ENCODE peak calls at places on chromosomes 7 and 10, in five cellular contexts. J is tibial nerve, V is pancreas, Q is MM.1S, R is AG04450. P is an unnamed sample.

GRCh38 chr10:122525788-122526187 is 34.8 kb upstream of the DMBT1 start:
- DNase-seq in J (no peak), V (no peak), Q (no peak), R (no peak), P (no peak)

GRCh38 chr7:47297120-47297519 is 284.8 kb downstream of the TNS3 start:
- DNase-seq in J (no peak), V (no peak), Q (no peak), R (no peak), P (no peak)

GRCh38 chr10:78959901-78960300 is 108.9 kb upstream of the ZMIZ1 start:
- DNase-seq in J (no peak), V (no peak), Q (no peak), R (no peak), P (no peak)

GRCh38 chr7:138186951-138187351 is 110.7 kb downstream of the AKR1D1 start:
- DNase-seq in J (no peak), V (no peak), Q (no peak), R (no peak), P (no peak)

GRCh38 chr10:78899098-78899754 is 169.5 kb upstream of the ZMIZ1 start:
- DNase-seq in J (no peak), V (no peak), Q (no peak), R (no peak), P (no peak)

GRCh38 chr7:837001-837400 is 4.7 kb downstream of the SUN1 start:
- DNase-seq in J (no peak), V (no peak), Q (no peak), R (no peak), P (no peak)

GRCh38 chr7:5248201-5248885 is 34.4 kb upstream of the SLC29A4 start:
- DNase-seq in J (no peak), V (peak; percentile 22), Q (no peak), R (no peak), P (no peak)

GRCh38 chr10:54402576-54402975 is 398.5 kb downstream of the PCDH15 start:
- DNase-seq in J (no peak), V (no peak), Q (peak; percentile 21), R (no peak), P (no peak)

GRCh38 chr7:155870334-155871180 is 58.3 kb upstream of the SHH start:
- DNase-seq in J (no peak), V (no peak), Q (no peak), R (no peak), P (no peak)

GRCh38 chr10:75932921-75933320 is 501.5 kb downstream of the LRMDA start:
- DNase-seq in J (no peak), V (no peak), Q (no peak), R (no peak), P (no peak)

GRCh38 chr7:75957021-75957736 is 37.2 kb downstream of the TMEM120A start:
- DNase-seq in J (no peak), V (peak; percentile 68), Q (no peak), R (no peak), P (no peak)

GRCh38 chr7:80053098-80053497 is 81.5 kb upstream of the GNAI1 start:
- DNase-seq in J (no peak), V (peak; percentile 17), Q (no peak), R (no peak), P (no peak)

GRCh38 chr10:50540069-50540825 is 83.5 kb downstream of the SGMS1 start:
- DNase-seq in J (no peak), V (no peak), Q (no peak), R (no peak), P (no peak)

GRCh38 chr10:11913184-11913641 is 90.1 kb downstream of the PROSER2 start:
- DNase-seq in J (no peak), V (no peak), Q (no peak), R (no peak), P (no peak)

GRCh38 chr7:159195926-159196325 is 51.3 kb upstream of the VIPR2 start:
- DNase-seq in J (no peak), V (no peak), Q (peak; percentile 82), R (no peak), P (no peak)

GRCh38 chr7:108328174-108328651 is 128.0 kb downstream of the NRCAM start:
- DNase-seq in J (no peak), V (no peak), Q (no peak), R (no peak), P (no peak)

GRCh38 chr10:124995605-124996004 is 53.7 kb downstream of the ZRANB1 start:
- DNase-seq in J (no peak), V (no peak), Q (no peak), R (no peak), P (no peak)

GRCh38 chr10:28926932-28927331 is 249.6 kb downstream of the BAMBI start:
- DNase-seq in J (no peak), V (no peak), Q (no peak), R (no peak), P (no peak)

GRCh38 chr7:85125679-85126078 is 61.2 kb downstream of the SEMA3D start:
- DNase-seq in J (no peak), V (no peak), Q (no peak), R (no peak), P (no peak)

GRCh38 chr10:11678074-11678793 is 63.9 kb upstream of the ECHDC3 start:
- DNase-seq in J (no peak), V (no peak), Q (peak; percentile 94), R (no peak), P (peak; percentile 51)

GRCh38 chr10:104622598-104623209 is 18.4 kb upstream of the SORCS3 start:
- DNase-seq in J (no peak), V (no peak), Q (peak; percentile 18), R (no peak), P (no peak)

GRCh38 chr10:14244147-14244546 is 86.6 kb downstream of the FRMD4A start:
- DNase-seq in J (no peak), V (no peak), Q (no peak), R (no peak), P (no peak)

GRCh38 chr7:94514917-94515316 is 5.3 kb downstream of the CASD1 start:
- DNase-seq in J (no peak), V (no peak), Q (no peak), R (no peak), P (no peak)

GRCh38 chr10:49139866-49140195 is 6.0 kb upstream of the FAM170B start:
- DNase-seq in J (no peak), V (no peak), Q (no peak), R (peak; percentile 79), P (no peak)

GRCh38 chr10:115417585-115418265 is 324.6 kb downstream of the ATRNL1 start:
- DNase-seq in J (no peak), V (peak; percentile 7), Q (peak; percentile 68), R (peak; percentile 6), P (no peak)

GRCh38 chr7:106329971-106330733 is 45.4 kb upstream of the NAMPT start:
- DNase-seq in J (no peak), V (no peak), Q (no peak), R (no peak), P (no peak)

GRCh38 chr7:155236386-155236785 is 61.3 kb upstream of the INSIG1 start:
- DNase-seq in J (no peak), V (no peak), Q (no peak), R (no peak), P (no peak)

GRCh38 chr7:20799566-20800377 is 13.1 kb upstream of the SP8 start:
- DNase-seq in J (no peak), V (no peak), Q (no peak), R (no peak), P (no peak)

GRCh38 chr10:13660545-13660920 is 73.8 kb downstream of the PRPF18 start:
- DNase-seq in J (no peak), V (no peak), Q (no peak), R (no peak), P (no peak)

DNA sequence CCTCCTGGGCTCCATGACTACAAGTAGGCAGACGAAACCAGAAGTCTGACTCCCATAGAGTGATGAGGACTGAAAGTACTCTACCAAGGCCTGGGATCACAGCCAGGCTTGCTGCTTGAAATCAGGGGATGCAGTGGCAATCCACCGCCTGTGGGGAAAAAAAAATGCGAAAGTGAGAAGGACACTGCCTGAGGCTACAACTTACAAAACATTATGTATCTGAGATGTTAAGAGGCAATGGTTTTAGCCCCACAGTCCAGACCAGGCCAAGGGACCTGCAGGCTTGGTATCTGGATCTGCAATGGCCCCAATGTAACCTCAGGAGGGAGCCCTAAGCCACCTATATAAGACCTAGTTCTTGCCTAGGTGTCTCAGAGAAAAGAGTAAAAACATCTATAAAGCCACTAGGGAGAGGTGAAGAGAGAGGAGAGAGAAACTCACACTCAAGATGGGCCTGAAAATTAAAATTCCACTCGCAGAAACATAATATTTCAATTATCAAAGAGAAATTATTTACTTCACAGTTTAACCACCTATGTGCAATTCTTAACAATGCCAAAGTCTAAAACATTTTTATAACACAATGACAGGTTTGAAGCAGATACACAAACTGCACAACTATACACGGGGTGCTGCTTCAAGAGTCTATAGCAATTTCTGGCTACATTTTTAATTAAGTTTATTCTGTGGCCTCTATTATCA is 13.9 kb downstream of the DNAJC1 start:
- DNase-seq in J (no peak), V (peak; percentile 18), Q (peak; percentile 77), R (no peak), P (no peak)
- TF ChIP-seq CTCF in J (peak; percentile 44), V (peak; percentile 11), Q (peak; percentile 73), R (peak; percentile 48), P (no peak)

GRCh38 chr7:26457702-26458327 is 166.2 kb downstream of the SNX10 start:
- DNase-seq in J (no peak), V (no peak), Q (no peak), R (no peak), P (no peak)

GRCh38 chr7:26460326-26460725 is 168.7 kb downstream of the SNX10 start:
- DNase-seq in J (no peak), V (peak; percentile 47), Q (no peak), R (no peak), P (no peak)

GRCh38 chr7:26461508-26461907 is 169.8 kb downstream of the SNX10 start:
- DNase-seq in J (no peak), V (no peak), Q (no peak), R (no peak), P (no peak)

GRCh38 chr7:26458751-26459150 is 167.1 kb downstream of the SNX10 start:
- DNase-seq in J (no peak), V (no peak), Q (no peak), R (no peak), P (no peak)

DNA sequence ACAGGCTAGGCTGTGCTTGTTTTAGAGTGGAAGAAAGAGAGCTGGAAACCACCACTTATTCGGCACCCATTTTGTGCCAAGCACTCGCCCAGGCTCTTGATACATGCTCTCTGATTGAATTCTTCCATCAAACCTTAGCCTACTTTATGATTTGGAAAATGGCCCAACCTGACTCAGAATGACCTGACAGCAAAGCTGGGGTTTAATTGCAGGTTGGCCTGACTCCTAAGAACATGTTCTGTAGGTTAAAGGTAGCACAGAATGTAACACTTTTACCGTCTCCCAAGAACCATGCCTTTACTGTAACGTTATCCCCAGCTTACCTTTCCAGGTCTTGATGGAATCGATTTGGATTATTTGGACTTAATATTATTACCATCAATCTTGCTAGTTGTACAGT is 168.1 kb downstream of the SNX10 start:
- DNase-seq in J (no peak), V (no peak), Q (no peak), R (no peak), P (no peak)
- TF ChIP-seq CTCF in J (no peak), V (no peak), Q (no peak), R (no peak), P (no peak)

DNA sequence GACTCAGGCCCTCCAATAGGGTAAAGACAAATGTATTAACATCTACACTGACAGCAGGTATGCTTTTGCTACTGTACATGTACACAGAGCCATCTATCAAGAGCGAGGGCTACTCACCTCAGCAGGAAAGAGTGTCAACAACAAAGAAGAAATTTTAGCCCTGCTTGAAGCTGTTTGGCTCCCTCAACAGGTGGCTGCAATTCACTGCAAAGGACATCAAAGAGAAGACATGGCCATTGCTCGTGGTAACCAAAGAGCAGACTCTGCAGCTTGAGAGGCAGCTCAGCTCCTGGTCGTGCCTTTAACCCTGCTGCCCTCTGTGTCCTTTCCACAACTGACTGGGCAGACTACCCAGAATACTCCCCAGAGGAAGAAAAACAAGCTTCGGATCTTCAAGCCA is 5.1 kb downstream of the AKR1B15 start:
- DNase-seq in J (no peak), V (no peak), Q (peak; percentile 35), R (no peak), P (no peak)
- TF ChIP-seq CTCF in J (no peak), V (no peak), Q (peak; percentile 21), R (no peak), P (no peak)

GRCh38 chr7:157136372-157136771 is 2.4 kb upstream of the UBE3C start:
- DNase-seq in J (no peak), V (no peak), Q (no peak), R (peak; percentile 43), P (no peak)
- TF ChIP-seq CTCF in J (no peak), V (no peak), Q (peak; percentile 19), R (peak; percentile 34), P (no peak)